ENCODE peak calls at places on chromosome 1, in seven cellular contexts. T is KG1, K is fibroblast of lung, H is activated gamma-delta T cell, I is stomach, F is T-helper 17 cell, D is HT1080. R is an unnamed sample.

GRCh38 chr1:110305875-110306420 is 33.2 kb upstream of the RBM15 start:
- DNase-seq in T (no peak), D (no peak), H (no peak), F (no peak), K (no peak), I (no peak), R (no peak)

GRCh38 chr1:196558424-196558823 is 49.8 kb downstream of the KCNT2 start:
- DNase-seq in I (no peak), F (no peak), D (peak), T (no peak), K (peak), H (no peak), R (no peak)

GRCh38 chr1:161185282-161185682 is 8.0 kb upstream of the B4GALT3 start:
- DNase-seq in K (peak), F (peak), T (peak), I (peak), D (peak), H (no peak), R (peak)

GRCh38 chr1:111669268-111669667 is 49.7 kb downstream of the RAP1A start:
- DNase-seq in D (no peak), K (no peak), I (no peak), H (no peak), T (no peak), F (no peak), R (no peak)

GRCh38 chr1:172278478-172278877 is 142.0 kb upstream of the C1orf105 start:
- DNase-seq in H (no peak), T (no peak), D (peak), K (peak), I (no peak), F (no peak), R (no peak)

GRCh38 chr1:161801955-161802354 is 35.8 kb downstream of the ATF6 start:
- DNase-seq in I (no peak), D (no peak), F (no peak), K (no peak), H (no peak), T (no peak), R (no peak)

GRCh38 chr1:42957880-42958487 is 684 bp downstream of the SLC2A1 start:
- DNase-seq in I (peak), T (peak), H (peak), K (peak), F (peak), D (peak), R (no peak)

GRCh38 chr1:167387251-167387910 is 130.9 kb downstream of the CD247 start:
- DNase-seq in H (no peak), K (no peak), I (no peak), F (no peak), T (no peak), D (no peak), R (no peak)

GRCh38 chr1:198610362-198610761 is 28.5 kb upstream of the PTPRC start:
- DNase-seq in T (no peak), I (no peak), F (no peak), D (no peak), K (no peak), H (no peak), R (no peak)

GRCh38 chr1:56399326-56400292 is 179.8 kb downstream of the PLPP3 start:
- DNase-seq in I (no peak), F (no peak), H (no peak), T (no peak), K (no peak), D (no peak), R (no peak)

GRCh38 chr1:61173118-61173517 is 90.8 kb downstream of the NFIA start:
- DNase-seq in D (no peak), K (no peak), T (no peak), I (no peak), F (no peak), H (no peak), R (no peak)

GRCh38 chr1:185808675-185809074 is 74.5 kb downstream of the HMCN1 start:
- DNase-seq in K (no peak), F (no peak), D (no peak), T (no peak), I (no peak), H (no peak), R (no peak)

GRCh38 chr1:112508242-112509004 is at the start of gene WNT2B:
- DNase-seq in D (no peak), F (peak), H (peak), I (peak), K (no peak), T (no peak), R (no peak)

GRCh38 chr1:32250893-32251716 is at the start of gene LCK:
- DNase-seq in T (no peak), D (no peak), H (peak), I (no peak), F (peak), K (no peak), R (no peak)

GRCh38 chr1:71298633-71299032 is 217.8 kb upstream of the ZRANB2 start:
- DNase-seq in F (no peak), D (no peak), I (no peak), K (peak), H (no peak), T (no peak), R (no peak)

GRCh38 chr1:234913771-234914170 is 214.9 kb downstream of the TOMM20 start:
- DNase-seq in H (no peak), F (no peak), T (no peak), D (no peak), K (no peak), I (peak), R (no peak)

GRCh38 chr1:89260575-89261275 is 11.9 kb downstream of the GBP5 start:
- DNase-seq in I (no peak), D (peak), K (no peak), T (no peak), F (no peak), H (no peak), R (no peak)

GRCh38 chr1:165910764-165911421 is 83.5 kb downstream of the UCK2 start:
- DNase-seq in I (peak), F (no peak), D (no peak), H (no peak), T (no peak), K (peak), R (no peak)

GRCh38 chr1:54973205-54973921 is 7.1 kb upstream of the TMEM61 start:
- DNase-seq in K (peak), F (no peak), T (no peak), H (no peak), I (peak), D (peak), R (no peak)

GRCh38 chr1:204516180-204516879 is at the start of gene MDM4:
- DNase-seq in H (peak), F (peak), D (peak), T (peak), K (peak), I (peak), R (peak)

GRCh38 chr1:13661539-13661938 is 38.4 kb upstream of the PRDM2 start:
- DNase-seq in D (peak), K (no peak), F (no peak), H (no peak), I (no peak), T (no peak), R (no peak)

GRCh38 chr1:7609311-7609994 is 161.6 kb upstream of the VAMP3 start:
- DNase-seq in F (no peak), H (no peak), I (no peak), T (no peak), K (no peak), D (no peak), R (no peak)

GRCh38 chr1:30444850-30445249 is 278.5 kb downstream of the MATN1 start:
- DNase-seq in K (no peak), I (no peak), F (no peak), T (no peak), H (no peak), D (no peak), R (no peak)